ENCODE peak calls at places on chromosomes 6 and 20, in four cellular contexts. U, H, W and V are unnamed samples.
A peak's percentile ranks its signal among the peaks of the same experiment; 100 is the strongest.

GRCh38 chr6:34148864-34149810 is 3.2 kb upstream of the GRM4 start:
- DNase-seq in U (no peak), H (no peak), W (no peak), V (no peak)

GRCh38 chr6:3965071-3965718 is 113.7 kb downstream of the FAM217A start:
- DNase-seq in U (no peak), H (no peak), W (no peak), V (no peak)

GRCh38 chr6:104705095-104705707 is 154.5 kb downstream of the HACE1 start:
- DNase-seq in U (peak; percentile 42), H (peak; percentile 10), W (no peak), V (peak; percentile 81)

GRCh38 chr6:5181494-5182287 is 79.1 kb downstream of the LYRM4 start:
- DNase-seq in U (no peak), H (no peak), W (no peak), V (no peak)

GRCh38 chr6:141259832-141260231 is 872.9 kb upstream of the GJE1 start:
- DNase-seq in U (no peak), H (no peak), W (no peak), V (no peak)

GRCh38 chr6:129583864-129584263 is 126.1 kb downstream of the ARHGAP18 start:
- DNase-seq in U (no peak), H (no peak), W (no peak), V (no peak)

GRCh38 chr20:39066464-39066863 is 104.3 kb downstream of the DHX35 start:
- DNase-seq in U (no peak), H (no peak), W (no peak), V (no peak)

GRCh38 chr6:158353851-158354508 is 41.7 kb downstream of the TULP4 start:
- DNase-seq in U (no peak), H (no peak), W (no peak), V (peak; percentile 60)

GRCh38 chr6:33416386-33417126 is 1.4 kb downstream of the CUTA start:
- DNase-seq in U (no peak), H (no peak), W (no peak), V (no peak)